ENCODE peak calls at places on chromosomes 4 and X, in six cellular contexts. O is breast epithelium, T is glutamatergic neuron, D is heart right ventricle, H is A549, U is psoas muscle. F is an unnamed sample.

GRCh38 chr4:138279286-138279685 is 37.1 kb upstream of the SLC7A11 start:
- DNase-seq in O (no peak), T (no peak), D (no peak), H (no peak), U (no peak), F (no peak)

GRCh38 chr4:140344111-140344510 is 29.3 kb upstream of the SCOC start:
- DNase-seq in O (no peak), T (no peak), D (no peak), H (no peak), U (no peak), F (no peak)

GRCh38 chrX:74603040-74603439 is 11.4 kb downstream of the RLIM start:
- DNase-seq in O (no peak), T (no peak), D (no peak), H (no peak), U (no peak), F (no peak)

GRCh38 chrX:26262121-26262523 is 46.2 kb downstream of the MAGEB5 start:
- DNase-seq in O (no peak), T (no peak), D (no peak), H (no peak), U (no peak), F (no peak)

GRCh38 chr4:164169591-164169990 is 584.3 kb upstream of the SMIM31 start:
- DNase-seq in O (no peak), T (no peak), D (no peak), H (no peak), U (no peak), F (no peak)

GRCh38 chrX:3403748-3404147 is 57.3 kb upstream of the MXRA5 start:
- DNase-seq in O (no peak), T (no peak), D (no peak), H (no peak), U (no peak), F (no peak)

GRCh38 chr4:185424905-185425599 is 712 bp downstream of the UFSP2 start:
- DNase-seq in O (no peak), T (no peak), D (no peak), H (no peak), U (no peak), F (no peak)

GRCh38 chr4:113758361-113758760 is 3.2 kb downstream of the CAMK2D start:
- DNase-seq in O (no peak), T (no peak), D (no peak), H (no peak), U (no peak), F (no peak)

GRCh38 chr4:68272860-68273259 is 27.4 kb upstream of the TMPRSS11B start:
- DNase-seq in O (no peak), T (no peak), D (no peak), H (no peak), U (no peak), F (no peak)

GRCh38 chr4:112183252-112183651 is 38.0 kb downstream of the FAM241A start:
- DNase-seq in O (no peak), T (no peak), D (no peak), H (no peak), U (no peak), F (no peak)

GRCh38 chrX:112820364-112821308 is 20.0 kb downstream of the AMOT start:
- DNase-seq in O (no peak), T (no peak), D (no peak), H (no peak), U (no peak), F (no peak)

GRCh38 chr4:164512124-164512523 is 241.8 kb upstream of the SMIM31 start:
- DNase-seq in O (no peak), T (no peak), D (no peak), H (no peak), U (no peak), F (no peak)

GRCh38 chr4:154584259-154584658 is 6.3 kb downstream of the FGA start:
- DNase-seq in O (no peak), T (no peak), D (no peak), H (no peak), U (no peak), F (no peak)

GRCh38 chr4:98864560-98864959 is 64.4 kb downstream of the EIF4E start:
- DNase-seq in O (no peak), T (no peak), D (no peak), H (no peak), U (no peak), F (no peak)

GRCh38 chr4:6573986-6574746 is 823 bp upstream of the MAN2B2 start:
- DNase-seq in O (no peak), T (no peak), D (no peak), H (no peak), U (no peak), F (no peak)

GRCh38 chr4:146247356-146247755 is 33.0 kb downstream of the REELD1 start:
- DNase-seq in O (no peak), T (no peak), D (no peak), H (no peak), U (no peak), F (no peak)

GRCh38 chrX:140710710-140711109 is 1.2 kb downstream of the LINC00632 start:
- DNase-seq in O (no peak), T (no peak), D (no peak), H (no peak), U (no peak), F (no peak)

GRCh38 chr4:8129136-8129535 is 29.5 kb downstream of the ABLIM2 start:
- DNase-seq in O (no peak), T (no peak), D (no peak), H (no peak), U (no peak), F (no peak)

GRCh38 chr4:8185280-8185679 is 13.8 kb upstream of the SH3TC1 start:
- DNase-seq in O (no peak), T (no peak), D (no peak), H (no peak), U (no peak), F (no peak)

GRCh38 chr4:101265816-101266172 is 81.5 kb downstream of the PPP3CA start:
- DNase-seq in O (no peak), T (no peak), D (no peak), H (no peak), U (no peak), F (no peak)

GRCh38 chr4:2301806-2302205 is 39.9 kb upstream of the MXD4 start:
- DNase-seq in O (no peak), T (no peak), D (peak; percentile 51), H (no peak), U (no peak), F (no peak)

GRCh38 chrX:129600981-129601424 is 53.8 kb downstream of the APLN start:
- DNase-seq in O (no peak), T (no peak), D (no peak), H (peak; percentile 30), U (no peak), F (no peak)

GRCh38 chrX:130034178-130034577 is 51.7 kb downstream of the BCORL1 start:
- DNase-seq in O (no peak), T (no peak), D (no peak), H (no peak), U (no peak), F (no peak)

GRCh38 chr4:55543858-55544257 is 2.9 kb downstream of the CLOCK start:
- DNase-seq in O (no peak), T (no peak), D (no peak), H (no peak), U (no peak), F (no peak)

GRCh38 chrX:37060999-37061398 is 52.8 kb downstream of the FAM47C start:
- DNase-seq in O (no peak), T (no peak), D (no peak), H (no peak), U (no peak), F (no peak)
- TF ChIP-seq CTCF in O (no peak), T (peak; percentile 44), D (peak; percentile 34), H (peak; percentile 35), U (peak; percentile 46), F (no peak)

GRCh38 chrX:118637997-118638396 is 89.4 kb upstream of the IL13RA1 start:
- DNase-seq in O (no peak), T (no peak), D (no peak), H (no peak), U (no peak), F (no peak)
- TF ChIP-seq CTCF in O (no peak), T (no peak), D (peak; percentile 19), H (peak; percentile 49), U (no peak), F (no peak)

GRCh38 chrX:123607270-123607669 is 125.6 kb downstream of the THOC2 start:
- DNase-seq in O (no peak), T (no peak), D (no peak), H (no peak), U (no peak), F (no peak)
- TF ChIP-seq CTCF in O (no peak), T (no peak), D (no peak), H (no peak), U (no peak), F (no peak)

GRCh38 chrX:29478336-29479069 is 736.9 kb upstream of the MAGEB2 start:
- DNase-seq in O (no peak), T (peak; percentile 21), D (no peak), H (peak; percentile 25), U (no peak), F (no peak)
- TF ChIP-seq CTCF in O (no peak), T (peak; percentile 61), D (peak; percentile 39), H (peak; percentile 63), U (peak; percentile 10), F (peak; percentile 53)

DNA sequence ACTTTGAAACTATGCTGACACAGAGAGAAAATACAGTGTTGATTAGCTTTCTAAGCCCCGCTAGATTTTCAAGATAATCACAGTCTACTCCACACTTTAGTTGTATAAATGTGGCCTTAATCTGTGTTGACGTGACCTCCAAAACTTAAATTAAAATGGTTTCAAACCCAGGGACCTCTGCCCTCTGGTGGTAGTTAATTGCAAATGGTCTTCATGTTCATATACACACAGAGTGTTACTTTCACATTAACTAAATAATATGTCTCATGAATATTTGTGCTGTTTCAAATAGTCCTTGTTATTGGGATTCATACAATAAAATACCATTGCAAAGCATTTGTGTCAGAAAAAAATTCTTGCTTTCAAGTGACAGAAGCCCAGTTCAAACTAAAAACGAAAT is 64.3 kb downstream of the TASL start:
- DNase-seq in O (no peak), T (no peak), D (no peak), H (no peak), U (no peak), F (no peak)
- TF ChIP-seq CTCF in O (no peak), T (peak; percentile 70), D (no peak), H (peak; percentile 50), U (peak; percentile 29), F (peak; percentile 64)

GRCh38 chrX:47690175-47690574 is 31.2 kb upstream of the UXT start:
- DNase-seq in O (no peak), T (no peak), D (no peak), H (no peak), U (no peak), F (no peak)
- TF ChIP-seq CTCF in O (no peak), T (no peak), D (no peak), H (no peak), U (no peak), F (no peak)

DNA sequence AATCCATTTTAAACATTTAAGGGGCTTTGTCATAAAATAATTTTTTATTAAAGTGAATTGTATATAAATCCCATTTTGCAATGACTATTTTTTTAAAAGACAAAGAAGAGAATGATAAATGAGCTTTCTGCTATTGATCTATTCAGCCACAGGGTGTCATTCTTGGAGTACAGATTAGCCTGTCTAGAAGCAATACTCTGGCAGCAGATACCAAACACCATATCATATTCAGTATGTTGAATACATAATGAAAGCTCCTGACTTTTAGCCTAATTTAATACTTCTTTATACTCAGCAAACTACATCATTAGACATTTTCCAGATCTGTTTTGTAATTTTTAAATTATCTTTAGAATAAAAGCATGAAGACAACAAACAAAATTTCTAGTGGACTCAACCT is 496.3 kb downstream of the PDGFC start:
- DNase-seq in O (no peak), T (no peak), D (no peak), H (no peak), U (no peak), F (no peak)
- TF ChIP-seq CTCF in O (peak; percentile 57), T (peak; percentile 33), D (peak; percentile 51), H (peak; percentile 49), U (peak; percentile 62), F (peak; percentile 60)